ENCODE peak calls at places on chromosome 1, in five cellular contexts. U, Y, R, O and T are unnamed samples. For H3K4me1, the result is how much of the 10 kb centered on the place peaks cover.

GRCh38 chr1:20481158-20481617 is 4.8 kb downstream of the CAMK2N1 start:
- DNase-seq in Y (no peak), R (no peak), U (no peak), O (no peak), T (peak)

GRCh38 chr1:70805641-70806040 is 242.0 kb downstream of the PTGER3 start:
- DNase-seq in Y (no peak), O (no peak), U (no peak), R (no peak), T (no peak)

GRCh38 chr1:235027862-235028250 is 100.8 kb downstream of the TOMM20 start:
- DNase-seq in R (no peak), U (no peak), Y (no peak), O (no peak), T (no peak)

GRCh38 chr1:150072959-150073358 is 5.4 kb downstream of the VPS45 start:
- DNase-seq in Y (no peak), O (peak), U (no peak), R (peak), T (no peak)

GRCh38 chr1:150060260-150060659 is 7.3 kb upstream of the VPS45 start:
- DNase-seq in Y (no peak), U (no peak), R (no peak), O (no peak), T (no peak)

GRCh38 chr1:235511470-235512240 is 7.4 kb upstream of the B3GALNT2 start:
- DNase-seq in U (no peak), O (no peak), Y (no peak), R (no peak), T (no peak)

GRCh38 chr1:201448981-201449380 is 20.0 kb downstream of the PHLDA3 start:
- DNase-seq in U (no peak), R (no peak), Y (no peak), O (no peak), T (no peak)

GRCh38 chr1:248823517-248824001 is 2.2 kb downstream of the SH3BP5L start:
- DNase-seq in R (no peak), O (no peak), U (no peak), Y (no peak), T (no peak)

GRCh38 chr1:161021168-161021958 is 411 bp upstream of the F11R start:
- DNase-seq in O (peak), R (peak), Y (peak), U (peak), T (peak)

GRCh38 chr1:7255303-7256058 is 470.2 kb downstream of the CAMTA1 start:
- DNase-seq in Y (no peak), U (no peak), R (no peak), O (no peak), T (peak)

GRCh38 chr1:231743966-231744365 is 117.4 kb downstream of the DISC1 start:
- DNase-seq in Y (no peak), U (no peak), O (no peak), R (no peak), T (no peak)

GRCh38 chr1:223353939-223354338 is 10.0 kb downstream of the SUSD4 start:
- DNase-seq in R (no peak), U (no peak), O (no peak), Y (no peak), T (no peak)

GRCh38 chr1:43206721-43207228 is 34.6 kb downstream of the CFAP57 start:
- DNase-seq in O (peak), U (no peak), R (no peak), Y (no peak), T (no peak)

GRCh38 chr1:230469271-230469670 is 43.1 kb upstream of the PGBD5 start:
- DNase-seq in O (no peak), U (no peak), Y (no peak), R (no peak), T (no peak)

GRCh38 chr1:174413632-174414031 is 34.1 kb upstream of the GPR52 start:
- DNase-seq in O (no peak), R (no peak), U (no peak), Y (no peak), T (no peak)

GRCh38 chr1:6037338-6037762 is 8.3 kb upstream of the KCNAB2 start:
- DNase-seq in R (peak), O (no peak), U (no peak), Y (no peak), T (no peak)

GRCh38 chr1:81151300-81151699 is 649.4 kb upstream of the ADGRL2 start:
- DNase-seq in R (no peak), U (no peak), Y (no peak), O (no peak), T (no peak)

GRCh38 chr1:225435957-225436392 is 8.1 kb upstream of the LBR start:
- DNase-seq in R (peak), O (no peak), Y (no peak), U (no peak), T (no peak)

GRCh38 chr1:182679684-182680083 is 4.7 kb downstream of the RGS8 start:
- DNase-seq in U (no peak), Y (no peak), R (no peak), O (no peak), T (no peak)

GRCh38 chr1:67590329-67590728 is 94.7 kb upstream of the GADD45A start:
- DNase-seq in Y (no peak), R (no peak), O (no peak), U (no peak), T (no peak)

GRCh38 chr1:56063461-56063860 is 515.9 kb downstream of the PLPP3 start:
- DNase-seq in Y (no peak), U (no peak), O (no peak), R (no peak), T (no peak)

GRCh38 chr1:237890416-237890815 is 306 bp downstream of the ZP4 start:
- DNase-seq in U (no peak), O (no peak), Y (no peak), R (no peak), T (no peak)

GRCh38 chr1:179742717-179743678 is at the start of gene FAM163A:
- DNase-seq in U (no peak), O (no peak), Y (no peak), R (no peak), T (no peak)

GRCh38 chr1:197692965-197693364 is 82.3 kb downstream of the DENND1B start:
- DNase-seq in U (no peak), R (peak), Y (no peak), O (peak), T (no peak)

GRCh38 chr1:6454856-6455751 is 10.9 kb downstream of the TNFRSF25 start:
- DNase-seq in Y (no peak), U (no peak), R (no peak), O (no peak), T (no peak)

GRCh38 chr1:198449281-198449680 is 91.2 kb downstream of the ATP6V1G3 start:
- DNase-seq in O (no peak), U (no peak), Y (no peak), R (no peak), T (no peak)

GRCh38 chr1:185091480-185091879 is 46.1 kb downstream of the RNF2 start:
- DNase-seq in R (no peak), O (no peak), Y (no peak), U (no peak), T (no peak)

GRCh38 chr1:203180611-203181330 is 5.1 kb upstream of the MYBPH start:
- DNase-seq in Y (no peak), R (no peak), U (no peak), O (no peak), T (no peak)

GRCh38 chr1:233064988-233065387 is 114.6 kb downstream of the NTPCR start:
- DNase-seq in Y (no peak), U (no peak), R (no peak), O (no peak), T (no peak)

GRCh38 chr1:27602510-27603319 is 1.2 kb downstream of the AHDC1 start:
- DNase-seq in O (no peak), U (peak), R (peak), Y (peak), T (peak)

GRCh38 chr1:235640580-235640979 is 9.0 kb downstream of the GNG4 start:
- DNase-seq in U (no peak), R (no peak), O (no peak), Y (no peak), T (no peak)

GRCh38 chr1:98502937-98503336 is 158.6 kb upstream of the SNX7 start:
- DNase-seq in O (no peak), U (no peak), Y (no peak), R (no peak), T (no peak)

GRCh38 chr1:207007352-207008033 is 25.1 kb downstream of the C1orf116 start:
- DNase-seq in O (peak), Y (no peak), U (peak), R (no peak), T (no peak)

GRCh38 chr1:232611834-232612233 is 18.1 kb downstream of the SIPA1L2 start:
- DNase-seq in R (no peak), U (no peak), Y (no peak), O (no peak), T (no peak)

GRCh38 chr1:183431840-183432547 is 13.8 kb upstream of the NMNAT2 start:
- DNase-seq in R (no peak), O (no peak), U (no peak), Y (no peak), T (no peak)

GRCh38 chr1:41425369-41425768 is 59.1 kb downstream of the EDN2 start:
- DNase-seq in Y (no peak), R (no peak), U (no peak), O (no peak), T (no peak)
- H3K4me1 ChIP-seq in Y (under half), R (under half), U (under half), O (under half), T (under half)

GRCh38 chr1:24318988-24319863 is at the start of gene GRHL3:
- DNase-seq in R (no peak), O (peak), U (peak), Y (no peak), T (peak)

GRCh38 chr1:24322636-24323177 is 3.5 kb downstream of the GRHL3 start:
- DNase-seq in Y (no peak), R (no peak), U (no peak), O (no peak), T (no peak)

GRCh38 chr1:24321712-24322635 is 2.8 kb downstream of the GRHL3 start:
- DNase-seq in U (peak), O (peak), R (peak), Y (peak), T (peak)

GRCh38 chr1:24319962-24320361 is 805 bp downstream of the GRHL3 start:
- DNase-seq in R (no peak), U (no peak), O (no peak), Y (no peak), T (no peak)

GRCh38 chr1:24321150-24321549 is 2.0 kb downstream of the GRHL3 start:
- DNase-seq in O (no peak), R (no peak), Y (no peak), U (no peak), T (no peak)
- TF ChIP-seq CTCF in O (peak), R (peak), Y (no peak), U (no peak), T (no peak)

DNA sequence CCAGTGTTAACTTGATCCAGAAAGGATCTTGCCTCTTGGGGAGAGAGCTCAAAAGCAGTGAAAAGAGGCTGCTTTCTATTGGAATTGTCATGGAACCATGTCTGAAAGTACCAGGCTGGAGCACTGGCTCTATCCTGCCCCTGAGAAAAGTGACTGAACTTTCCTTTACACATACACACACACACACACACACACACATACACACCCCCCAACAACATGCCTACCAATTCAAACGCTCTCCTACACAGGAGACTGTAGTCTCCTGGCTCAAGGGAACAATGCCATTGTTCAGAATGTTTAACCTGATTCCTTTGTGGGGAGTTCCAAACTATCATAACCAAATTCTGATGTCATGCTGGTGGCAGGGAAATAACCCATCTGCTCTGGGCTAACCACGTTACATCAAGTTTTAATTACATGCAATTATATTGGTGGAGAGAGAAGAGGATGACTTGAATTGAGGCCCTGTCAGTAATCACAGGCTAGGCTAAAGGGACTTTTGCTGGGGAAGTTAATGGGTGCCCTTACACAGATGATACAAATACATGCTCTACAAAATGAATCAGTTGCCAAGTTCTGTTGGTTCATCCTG is 52.3 kb upstream of the DUSP10 start:
- DNase-seq in U (no peak), R (no peak), O (no peak), Y (no peak), T (no peak)
- H3K27ac ChIP-seq in U (no peak), R (no peak), O (no peak), Y (no peak), T (no peak)

GRCh38 chr1:219189021-219189824 is 15.5 kb downstream of the LYPLAL1 start:
- DNase-seq in U (no peak), O (no peak), R (no peak), Y (no peak), T (no peak)

GRCh38 chr1:219189942-219190341 is 16.3 kb downstream of the LYPLAL1 start:
- DNase-seq in Y (no peak), U (no peak), R (no peak), O (no peak), T (no peak)

GRCh38 chr1:219184337-219184736 is 10.7 kb downstream of the LYPLAL1 start:
- DNase-seq in R (no peak), U (no peak), O (no peak), Y (no peak), T (no peak)

GRCh38 chr1:219188331-219188803 is 14.7 kb downstream of the LYPLAL1 start:
- DNase-seq in O (no peak), U (no peak), R (no peak), Y (no peak), T (no peak)

DNA sequence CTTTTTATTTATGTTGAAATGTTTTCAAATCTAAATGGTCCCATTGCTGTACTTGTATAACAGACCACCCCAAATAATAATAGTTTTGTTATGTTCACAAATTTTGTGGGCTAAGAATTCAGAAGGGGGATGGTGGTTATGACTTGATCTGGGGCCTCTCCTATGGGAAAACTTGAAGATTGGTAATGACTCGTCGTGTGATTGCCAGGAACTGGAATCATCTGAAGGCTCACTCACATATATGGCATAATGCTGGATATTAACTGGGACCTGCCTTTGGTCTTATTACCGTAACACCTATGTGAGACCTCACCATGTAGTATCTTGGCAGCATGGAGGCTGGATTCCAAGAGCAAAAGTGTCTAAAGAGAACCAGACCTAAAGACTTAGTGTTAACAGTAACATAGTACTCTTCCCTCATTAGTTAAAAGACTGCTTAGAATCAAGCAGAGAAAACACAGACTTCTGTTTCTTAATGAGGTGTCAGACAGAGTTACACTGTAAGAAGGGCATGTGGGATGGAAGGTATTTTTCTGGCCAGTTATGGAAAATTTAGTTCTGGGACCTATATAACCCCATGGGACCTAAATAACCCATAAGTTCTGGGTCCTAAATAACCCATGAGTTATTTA is 11.9 kb downstream of the LYPLAL1 start:
- DNase-seq in R (no peak), U (no peak), Y (no peak), O (no peak), T (no peak)
- H3K4me1 ChIP-seq in R (under half), U (under half), Y (under half), O (under half), T (under half)

DNA sequence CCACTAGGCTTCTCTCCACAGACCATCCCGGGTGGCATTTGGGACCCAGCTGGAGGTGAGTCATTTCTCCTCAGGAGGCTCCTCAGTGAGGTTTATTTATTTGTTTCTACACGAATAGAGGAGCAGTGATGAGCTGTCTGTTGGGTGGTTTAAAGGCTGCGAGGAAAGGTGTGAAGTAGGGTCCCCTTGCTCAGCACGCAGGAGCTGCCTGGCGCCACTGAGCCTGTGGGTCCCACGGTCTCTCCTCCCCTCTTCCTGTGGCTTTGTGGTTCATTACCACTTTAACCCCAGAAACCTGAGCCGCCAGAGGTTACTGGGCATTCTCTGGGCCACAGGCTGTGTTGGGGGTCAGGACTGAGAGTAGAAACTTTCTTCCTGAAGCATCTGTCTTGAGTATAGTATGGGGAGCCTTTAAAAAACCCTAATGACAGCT is 39.9 kb downstream of the IL6R start:
- DNase-seq in O (no peak), U (no peak), R (no peak), Y (no peak), T (no peak)
- TF ChIP-seq CTCF in O (no peak), U (no peak), R (no peak), Y (no peak), T (no peak)